ENCODE peak calls at places on chromosomes 5 and 9, in six cellular contexts. K is HL-60, M is uterus, U is heart left ventricle, Q is hepatocyte, O is mammary epithelial cell. X is an unnamed sample.

GRCh38 chr9:71941060-71941568 is 29.7 kb downstream of the C9orf85 start:
- DNase-seq in K (no peak), M (no peak), U (no peak), Q (no peak), O (no peak), X (no peak)

GRCh38 chr9:132014218-132014800 is 65.4 kb downstream of the MED27 start:
- DNase-seq in K (no peak), M (no peak), U (no peak), Q (no peak), O (no peak), X (no peak)

GRCh38 chr9:75903785-75904360 is 13.4 kb downstream of the PCSK5 start:
- DNase-seq in K (no peak), M (peak; percentile 31), U (no peak), Q (no peak), O (peak; percentile 72), X (peak; percentile 28)

GRCh38 chr9:69097923-69098593 is 62.5 kb downstream of the FXN start:
- DNase-seq in K (no peak), M (no peak), U (no peak), Q (no peak), O (no peak), X (no peak)

GRCh38 chr5:83245037-83245436 is 167.7 kb downstream of the XRCC4 start:
- DNase-seq in K (no peak), M (no peak), U (no peak), Q (no peak), O (no peak), X (no peak)

GRCh38 chr9:18437315-18438200 is 36.4 kb upstream of the ADAMTSL1 start:
- DNase-seq in K (no peak), M (peak; percentile 42), U (peak; percentile 39), Q (peak; percentile 39), O (no peak), X (peak; percentile 49)

GRCh38 chr9:132505961-132506691 is 76.3 kb upstream of the BARHL1 start:
- DNase-seq in K (no peak), M (no peak), U (no peak), Q (no peak), O (no peak), X (no peak)

GRCh38 chr9:108416321-108416720 is 439.5 kb downstream of the ACTL7B start:
- DNase-seq in K (no peak), M (no peak), U (no peak), Q (peak; percentile 19), O (peak; percentile 53), X (no peak)

GRCh38 chr5:96434201-96434645 is 1.2 kb upstream of the PCSK1 start:
- DNase-seq in K (peak; percentile 19), M (no peak), U (peak; percentile 67), Q (peak; percentile 86), O (peak; percentile 51), X (peak; percentile 80)

GRCh38 chr5:91635950-91636349 is 252.8 kb upstream of the ARRDC3 start:
- DNase-seq in K (no peak), M (no peak), U (no peak), Q (no peak), O (no peak), X (no peak)

GRCh38 chr5:126416266-126416925 is 6.8 kb upstream of the GRAMD2B start:
- DNase-seq in K (no peak), M (no peak), U (no peak), Q (no peak), O (peak; percentile 72), X (no peak)

GRCh38 chr5:140566665-140567064 is 2.0 kb downstream of the SLC35A4 start:
- DNase-seq in K (no peak), M (no peak), U (no peak), Q (no peak), O (no peak), X (no peak)

GRCh38 chr5:102807878-102808502 is 52.9 kb downstream of the PAM start:
- DNase-seq in K (no peak), M (no peak), U (no peak), Q (peak; percentile 70), O (no peak), X (no peak)

GRCh38 chr5:137304227-137304874 is 194.8 kb downstream of the SPOCK1 start:
- DNase-seq in K (no peak), M (no peak), U (peak; percentile 41), Q (peak; percentile 31), O (no peak), X (no peak)

GRCh38 chr5:150621301-150621700 is 19.2 kb upstream of the SYNPO start:
- DNase-seq in K (no peak), M (no peak), U (no peak), Q (no peak), O (no peak), X (no peak)

GRCh38 chr5:175471628-175472027 is 6.7 kb upstream of the SFXN1 start:
- DNase-seq in K (no peak), M (no peak), U (no peak), Q (no peak), O (no peak), X (no peak)

GRCh38 chr5:134436523-134437339 is 25.1 kb upstream of the CDKN2AIPNL start:
- DNase-seq in K (peak; percentile 57), M (peak; percentile 72), U (peak; percentile 90), Q (peak; percentile 83), O (peak; percentile 55), X (peak; percentile 77)

GRCh38 chr9:96148634-96149138 is 153.3 kb downstream of the HSD17B3 start:
- DNase-seq in K (no peak), M (no peak), U (no peak), Q (no peak), O (no peak), X (no peak)

GRCh38 chr9:83570359-83570758 is 32.2 kb upstream of the FRMD3 start:
- DNase-seq in K (no peak), M (no peak), U (no peak), Q (peak; percentile 43), O (peak; percentile 12), X (peak; percentile 55)

GRCh38 chr5:141504216-141504615 is 15.3 kb downstream of the PCDHGC5 start:
- DNase-seq in K (no peak), M (no peak), U (no peak), Q (no peak), O (no peak), X (no peak)

GRCh38 chr5:73448072-73448432 is 525 bp downstream of the FOXD1 start:
- DNase-seq in K (no peak), M (no peak), U (no peak), Q (no peak), O (peak; percentile 39), X (no peak)

GRCh38 chr5:106843812-106844416 is 826.8 kb downstream of the EFNA5 start:
- DNase-seq in K (no peak), M (no peak), U (no peak), Q (peak; percentile 28), O (peak; percentile 26), X (peak; percentile 27)

GRCh38 chr9:96087669-96088299 is 212.3 kb downstream of the ERCC6L2 start:
- DNase-seq in K (no peak), M (no peak), U (no peak), Q (peak; percentile 73), O (no peak), X (no peak)

GRCh38 chr5:54610197-54610898 is 92.8 kb downstream of the SNX18 start:
- DNase-seq in K (no peak), M (no peak), U (no peak), Q (no peak), O (peak; percentile 21), X (peak; percentile 59)

GRCh38 chr9:121372563-121373400 is 2.7 kb upstream of the STOM start:
- DNase-seq in K (no peak), M (peak; percentile 66), U (peak; percentile 39), Q (peak; percentile 61), O (peak; percentile 87), X (peak; percentile 72)

GRCh38 chr9:126595982-126596381 is 17.7 kb upstream of the LMX1B start:
- DNase-seq in K (no peak), M (no peak), U (no peak), Q (no peak), O (no peak), X (no peak)

GRCh38 chr9:126604706-126605105 is 9.0 kb upstream of the LMX1B start:
- DNase-seq in K (no peak), M (no peak), U (peak; percentile 4), Q (no peak), O (no peak), X (no peak)

GRCh38 chr9:126604059-126604685 is 9.6 kb upstream of the LMX1B start:
- DNase-seq in K (no peak), M (no peak), U (peak; percentile 22), Q (no peak), O (no peak), X (no peak)

DNA sequence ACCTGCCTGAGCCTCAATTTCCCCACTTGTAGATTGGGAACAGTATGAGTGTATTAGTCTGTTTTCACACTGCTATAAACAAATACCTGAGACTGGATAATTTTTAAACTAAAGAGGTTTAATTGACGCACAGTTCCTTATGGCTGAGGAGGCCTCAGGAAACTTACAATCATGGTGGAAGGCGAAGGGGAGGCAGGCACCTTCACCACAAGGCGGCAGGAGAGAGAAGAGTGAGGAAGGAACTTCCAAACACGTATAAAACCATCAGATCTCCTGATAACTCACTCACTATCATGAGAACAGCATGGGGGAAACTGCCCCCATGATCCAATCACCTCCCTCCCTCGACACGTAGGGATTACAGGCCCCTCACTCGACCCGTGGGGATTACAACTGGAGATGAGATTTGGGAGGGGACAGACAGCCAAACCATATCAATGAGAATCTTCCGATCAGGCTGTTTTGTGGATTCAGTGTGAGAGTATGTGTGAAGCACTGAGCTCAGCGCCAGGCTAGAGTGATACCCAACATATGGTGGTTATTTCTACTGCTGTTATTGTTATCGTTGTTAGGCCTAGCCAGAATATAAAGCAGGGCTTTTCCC is 14.6 kb upstream of the LMX1B start:
- DNase-seq in K (no peak), M (no peak), U (no peak), Q (no peak), O (no peak), X (no peak)
- TF ChIP-seq CTCF in K (no peak), M (no peak), U (no peak), Q (peak; percentile 17), O (no peak), X (peak; percentile 22)

GRCh38 chr5:82222597-82223574 is 55.3 kb downstream of the RPS23 start:
- DNase-seq in K (no peak), M (no peak), U (no peak), Q (no peak), O (peak; percentile 71), X (peak; percentile 64)

GRCh38 chr5:82221020-82221419 is 57.1 kb downstream of the RPS23 start:
- DNase-seq in K (no peak), M (no peak), U (no peak), Q (no peak), O (no peak), X (no peak)

GRCh38 chr5:82225525-82226172 is 52.5 kb downstream of the RPS23 start:
- DNase-seq in K (peak; percentile 43), M (peak; percentile 57), U (peak; percentile 44), Q (peak; percentile 72), O (peak; percentile 60), X (peak; percentile 69)
- TF ChIP-seq CTCF in K (peak; percentile 44), M (peak; percentile 65), U (peak; percentile 86), Q (peak; percentile 85), O (peak; percentile 94), X (peak; percentile 86)

DNA sequence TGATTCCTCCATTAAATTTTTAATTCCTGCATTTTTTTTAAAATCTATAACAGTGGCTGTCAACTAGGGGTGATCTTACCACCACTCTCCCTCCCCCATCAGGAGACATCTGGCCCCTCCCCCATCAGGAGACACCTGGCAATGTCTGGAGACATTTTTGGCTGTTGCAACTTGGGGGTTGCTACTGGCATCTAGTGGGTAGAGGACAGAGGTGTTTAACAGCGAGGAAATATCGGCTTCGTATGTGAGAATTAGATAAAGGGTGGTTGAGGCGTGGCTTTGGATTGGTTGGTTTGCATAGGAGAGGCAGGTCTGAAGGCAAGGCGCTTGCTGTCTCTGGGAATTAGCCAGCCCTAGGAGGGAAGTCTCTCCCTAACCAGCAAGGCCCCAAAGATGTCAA is 10.5 kb downstream of the CDHR2 start:
- DNase-seq in K (no peak), M (no peak), U (no peak), Q (no peak), O (peak; percentile 30), X (no peak)
- TF ChIP-seq CTCF in K (no peak), M (no peak), U (no peak), Q (no peak), O (no peak), X (no peak)

GRCh38 chr5:92930057-92930456 is 651.0 kb downstream of the NR2F1-AS1 start:
- DNase-seq in K (no peak), M (no peak), U (no peak), Q (no peak), O (no peak), X (no peak)
- TF ChIP-seq CTCF in K (no peak), M (no peak), U (no peak), Q (no peak), O (no peak), X (no peak)